ENCODE peak calls at places on chromosome 20, in eight cellular contexts. A is HTR-8/SVneo; E is stimulated activated CD4-positive, alpha-beta T cell treated with anti-CD3 and anti-CD28 coated beads, Interleukin-2, amount 100 ng/mL, for 48 hours; T is NAMALWA; M is activated T-helper 2 cell treated with anti-CD3 and anti-CD28 coated beads, Interferon-gamma antibody, Interleukin-2, Interleukin-4, amounts not matched to agents 10 μg/mL and 5 μg/mL and 100 μg/mL, durations not matched to agents 14 hours and 24 hours and 36 hours; I is RCC 7860; V is AG09309; Q is HFFc6. H is an unnamed sample.

GRCh38 chr20:48282591-48283228 is 497.4 kb upstream of the SULF2 start:
- DNase-seq in M (no peak), E (no peak), T (peak), Q (no peak), I (no peak), V (no peak), A (no peak), H (no peak)

GRCh38 chr20:1617055-1617454 is 2.8 kb downstream of the SIRPB1 start:
- DNase-seq in V (no peak), Q (no peak), E (no peak), M (no peak), A (no peak), I (no peak), T (peak), H (no peak)

GRCh38 chr20:45097485-45098095 is 3.3 kb downstream of the KCNS1 start:
- DNase-seq in Q (no peak), I (no peak), E (peak), A (no peak), V (no peak), T (no peak), M (peak), H (no peak)

GRCh38 chr20:2692036-2692885 is at the start of gene EBF4:
- DNase-seq in M (no peak), I (no peak), T (no peak), E (no peak), A (peak), Q (no peak), V (no peak), H (peak)

GRCh38 chr20:48383252-48383651 is 444.5 kb downstream of the PREX1 start:
- DNase-seq in V (no peak), I (no peak), A (no peak), E (no peak), Q (no peak), T (no peak), M (no peak), H (no peak)

GRCh38 chr20:39109933-39110818 is 148.0 kb downstream of the DHX35 start:
- DNase-seq in I (no peak), M (no peak), V (no peak), A (no peak), T (no peak), E (no peak), Q (no peak), H (no peak)

GRCh38 chr20:52025938-52026337 is 165.6 kb downstream of the ZFP64 start:
- DNase-seq in Q (no peak), A (no peak), V (no peak), M (no peak), T (no peak), I (no peak), E (no peak), H (no peak)

GRCh38 chr20:308427-309038 is 11.2 kb downstream of the ZCCHC3 start:
- DNase-seq in M (no peak), E (no peak), Q (no peak), T (no peak), I (no peak), V (no peak), A (no peak), H (no peak)

GRCh38 chr20:41150664-41151063 is 13.3 kb downstream of the PLCG1 start:
- DNase-seq in M (no peak), A (no peak), T (no peak), E (no peak), V (no peak), Q (no peak), I (no peak), H (no peak)

GRCh38 chr20:15191082-15191723 is 853.8 kb upstream of the FLRT3 start:
- DNase-seq in V (no peak), E (no peak), I (no peak), Q (no peak), A (no peak), T (no peak), M (no peak), H (no peak)

GRCh38 chr20:37528442-37529213 is 952 bp upstream of the BLCAP start:
- DNase-seq in T (no peak), Q (no peak), V (no peak), I (no peak), E (no peak), M (no peak), A (no peak), H (no peak)

GRCh38 chr20:35618372-35619131 is 2.9 kb downstream of the SPAG4 start:
- DNase-seq in I (no peak), A (peak), Q (peak), E (no peak), M (no peak), V (no peak), T (peak), H (peak)

GRCh38 chr20:52978851-52979250 is 6.7 kb downstream of the TSHZ2 start:
- DNase-seq in A (no peak), E (no peak), T (no peak), Q (no peak), M (no peak), I (no peak), V (no peak), H (no peak)

GRCh38 chr20:24376523-24377085 is 92.8 kb upstream of the SYNDIG1 start:
- DNase-seq in A (no peak), M (no peak), I (no peak), V (no peak), T (no peak), Q (peak), E (no peak), H (no peak)

GRCh38 chr20:46400828-46401477 is 5.5 kb downstream of the ELMO2 start:
- DNase-seq in V (peak), E (no peak), M (peak), T (no peak), A (peak), I (no peak), Q (peak), H (no peak)

GRCh38 chr20:51608060-51608459 is 65.5 kb upstream of the NFATC2 start:
- DNase-seq in I (no peak), E (no peak), M (no peak), Q (no peak), V (no peak), A (no peak), T (no peak), H (no peak)

GRCh38 chr20:43917380-43917779 is 2.7 kb downstream of the TOX2 start:
- DNase-seq in T (no peak), I (no peak), A (no peak), Q (no peak), E (no peak), M (no peak), V (no peak), H (no peak)

GRCh38 chr20:62837790-62838458 is 21.1 kb downstream of the COL9A3 start:
- DNase-seq in T (peak), Q (no peak), A (no peak), M (no peak), E (no peak), V (no peak), I (no peak), H (no peak)

GRCh38 chr20:56343861-56344381 is 14.9 kb upstream of the FAM210B start:
- DNase-seq in V (no peak), I (no peak), M (peak), A (peak), Q (peak), T (no peak), E (peak), H (peak)

GRCh38 chr20:60211618-60212463 is 253.6 kb downstream of the CDH26 start:
- DNase-seq in M (no peak), A (no peak), E (no peak), V (no peak), Q (no peak), I (no peak), T (no peak), H (no peak)

GRCh38 chr20:16801919-16802651 is 53.9 kb downstream of the OTOR start:
- DNase-seq in V (no peak), I (peak), E (peak), A (peak), T (peak), M (peak), Q (peak), H (peak)

GRCh38 chr20:51529758-51530157 is 12.8 kb downstream of the NFATC2 start:
- DNase-seq in M (peak), Q (no peak), I (no peak), T (peak), A (no peak), E (peak), V (no peak), H (no peak)

GRCh38 chr20:47309806-47310426 is 46.6 kb downstream of the ZMYND8 start:
- DNase-seq in A (no peak), M (no peak), I (no peak), V (no peak), E (no peak), T (no peak), Q (no peak), H (peak)

GRCh38 chr20:35571566-35571965 is 29.7 kb downstream of the ERGIC3 start:
- DNase-seq in E (no peak), Q (no peak), M (no peak), I (no peak), A (no peak), T (no peak), V (no peak), H (no peak)

GRCh38 chr20:8020314-8021079 is 936 bp upstream of the TMX4 start:
- DNase-seq in E (no peak), I (no peak), A (no peak), M (peak), T (peak), V (no peak), Q (no peak), H (no peak)

GRCh38 chr20:35004051-35004725 is 48.5 kb downstream of the MYH7B start:
- DNase-seq in I (no peak), A (no peak), V (no peak), Q (no peak), M (no peak), T (no peak), E (no peak), H (peak)

GRCh38 chr20:49785851-49786174 is 26.8 kb upstream of the SLC9A8 start:
- DNase-seq in Q (no peak), V (no peak), A (no peak), M (no peak), I (no peak), E (no peak), T (peak), H (no peak)

GRCh38 chr20:24950128-24950835 is 1.2 kb downstream of the CST7 start:
- DNase-seq in T (no peak), I (no peak), E (no peak), M (no peak), Q (no peak), A (no peak), V (no peak), H (peak)

GRCh38 chr20:24045621-24046020 is 57.0 kb upstream of the GGTLC1 start:
- DNase-seq in T (no peak), Q (no peak), A (no peak), V (no peak), M (peak), I (no peak), E (no peak), H (no peak)

GRCh38 chr20:63217706-63218105 is 1.8 kb upstream of the YTHDF1 start:
- DNase-seq in T (no peak), Q (no peak), E (no peak), I (no peak), V (no peak), A (no peak), M (no peak), H (no peak)

GRCh38 chr20:63544958-63545516 is 2.5 kb downstream of the SRMS start:
- DNase-seq in T (no peak), Q (no peak), A (peak), E (no peak), M (no peak), V (no peak), I (peak), H (no peak)

GRCh38 chr20:13545755-13546154 is 93.0 kb downstream of the TASP1 start:
- DNase-seq in I (no peak), A (no peak), Q (no peak), M (no peak), T (no peak), E (no peak), V (peak), H (no peak)

GRCh38 chr20:57133926-57134650 is 132.4 kb downstream of the BMP7 start:
- DNase-seq in I (no peak), T (no peak), E (no peak), Q (no peak), A (no peak), V (no peak), M (no peak), H (no peak)

GRCh38 chr20:17845701-17846475 is 122.7 kb downstream of the SNX5 start:
- DNase-seq in I (no peak), E (no peak), V (no peak), A (no peak), T (no peak), M (no peak), Q (no peak), H (no peak)

GRCh38 chr20:23178806-23179205 is 92.7 kb upstream of the CD93 start:
- DNase-seq in E (no peak), I (no peak), T (no peak), Q (no peak), A (no peak), M (no peak), V (no peak), H (no peak)

GRCh38 chr20:37868998-37869861 is 33.7 kb upstream of the VSTM2L start:
- DNase-seq in V (no peak), M (no peak), A (no peak), E (no peak), I (no peak), Q (no peak), T (no peak), H (no peak)

GRCh38 chr20:51358032-51358724 is 184.3 kb downstream of the NFATC2 start:
- DNase-seq in I (no peak), T (no peak), A (no peak), V (no peak), M (no peak), Q (no peak), E (no peak), H (no peak)

GRCh38 chr20:38079353-38079752 is 45.8 kb downstream of the RPRD1B start:
- DNase-seq in Q (no peak), V (no peak), I (no peak), T (no peak), M (no peak), A (no peak), E (no peak), H (no peak)

H was measured in sciatic nerve.